ENCODE peak calls at places on chromosomes 16 and 17, in ten cellular contexts. U is sigmoid colon, R is right lobe of liver, B is esophagus squamous epithelium, F is IMR-90, I is endothelial cell of umbilical vein, J is Peyer's patch, Y is stomach, M is HCT116, N is H1. X is an unnamed sample.

GRCh38 chr17:51152766-51153209 is 571 bp upstream of the NME1 start:
- DNase-seq in M (no peak), R (no peak), Y (no peak), U (no peak), J (no peak), B (no peak), F (peak), I (no peak), N (no peak), X (peak)

GRCh38 chr17:20189322-20189721 is 180.2 kb downstream of the SPECC1 start:
- DNase-seq in U (no peak), F (peak), R (no peak), N (no peak), I (no peak), Y (no peak), M (no peak), B (no peak), J (no peak), X (no peak)

GRCh38 chr17:1485311-1485747 is 7.2 kb downstream of the MYO1C start:
- DNase-seq in R (no peak), N (no peak), M (no peak), I (peak), U (no peak), Y (peak), B (no peak), F (no peak), J (peak), X (peak)

GRCh38 chr17:73806768-73807167 is 162.5 kb upstream of the SDK2 start:
- DNase-seq in B (no peak), M (no peak), R (no peak), J (no peak), F (no peak), N (no peak), U (no peak), I (no peak), Y (no peak), X (no peak)

GRCh38 chr17:66533572-66533971 is 231.2 kb downstream of the PRKCA start:
- DNase-seq in I (no peak), M (no peak), J (no peak), U (peak), F (peak), Y (no peak), N (peak), B (no peak), R (no peak), X (no peak)

GRCh38 chr16:64964126-64964540 is 157.7 kb downstream of the CDH11 start:
- DNase-seq in B (no peak), F (peak), Y (no peak), M (no peak), J (no peak), I (peak), U (no peak), R (no peak), N (no peak), X (no peak)

GRCh38 chr16:50360033-50360778 is 8.6 kb downstream of the BRD7 start:
- DNase-seq in I (no peak), B (no peak), F (peak), J (no peak), U (no peak), R (no peak), Y (peak), M (no peak), N (no peak), X (peak)

GRCh38 chr17:49996495-49997255 is 1.7 kb upstream of the DLX3 start:
- DNase-seq in M (no peak), U (no peak), Y (peak), I (peak), J (peak), N (peak), F (peak), B (no peak), R (peak), X (peak)

GRCh38 chr17:49132699-49133364 is at the start of gene B4GALNT2:
- DNase-seq in Y (peak), I (no peak), U (no peak), R (no peak), B (no peak), M (no peak), J (peak), N (peak), F (no peak), X (peak)

GRCh38 chr17:40647549-40648325 is at the start of gene SMARCE1:
- DNase-seq in U (peak), B (no peak), N (peak), Y (peak), I (peak), R (peak), F (peak), J (peak), M (peak), X (peak)

GRCh38 chr17:81846743-81847689 is 12.2 kb upstream of the PPP1R27 start:
- DNase-seq in J (no peak), U (no peak), N (no peak), M (no peak), F (no peak), R (no peak), B (no peak), Y (no peak), I (no peak), X (no peak)

GRCh38 chr17:12349297-12349696 is 316.4 kb upstream of the MYOCD start:
- DNase-seq in M (no peak), R (no peak), J (no peak), B (no peak), I (no peak), N (no peak), F (peak), Y (no peak), U (no peak), X (no peak)

GRCh38 chr16:82841108-82841507 is 214.3 kb downstream of the CDH13 start:
- DNase-seq in N (no peak), I (no peak), B (no peak), Y (no peak), R (no peak), J (no peak), F (no peak), U (no peak), M (no peak), X (no peak)

DNA sequence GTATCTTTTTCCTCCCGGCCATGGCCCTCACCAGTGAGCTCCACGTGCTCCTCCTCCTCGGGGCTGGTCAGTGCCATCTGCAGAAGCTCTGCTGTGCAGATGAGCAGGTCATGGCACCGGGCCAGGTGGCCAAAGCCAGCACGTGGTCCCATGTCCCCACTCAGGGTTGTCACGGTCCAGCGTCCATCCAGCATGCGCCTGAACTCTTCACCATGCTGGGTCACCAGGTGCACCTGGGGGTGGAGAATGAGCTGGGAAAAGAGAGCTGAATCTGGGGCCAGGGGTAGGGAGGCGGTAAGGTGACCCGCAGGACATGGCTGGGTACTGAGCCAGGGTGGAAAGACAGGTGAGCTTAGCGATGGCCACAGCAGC is 1.3 kb downstream of the DHX58 start:
- DNase-seq in Y (no peak), N (no peak), U (no peak), R (peak), J (peak), B (no peak), M (no peak), F (no peak), I (no peak), X (no peak)
- H3K4me3 ChIP-seq in Y (peak), N (no peak), U (peak), R (peak), J (peak), B (peak), M (no peak), F (no peak), I (no peak), X (no peak)

DNA sequence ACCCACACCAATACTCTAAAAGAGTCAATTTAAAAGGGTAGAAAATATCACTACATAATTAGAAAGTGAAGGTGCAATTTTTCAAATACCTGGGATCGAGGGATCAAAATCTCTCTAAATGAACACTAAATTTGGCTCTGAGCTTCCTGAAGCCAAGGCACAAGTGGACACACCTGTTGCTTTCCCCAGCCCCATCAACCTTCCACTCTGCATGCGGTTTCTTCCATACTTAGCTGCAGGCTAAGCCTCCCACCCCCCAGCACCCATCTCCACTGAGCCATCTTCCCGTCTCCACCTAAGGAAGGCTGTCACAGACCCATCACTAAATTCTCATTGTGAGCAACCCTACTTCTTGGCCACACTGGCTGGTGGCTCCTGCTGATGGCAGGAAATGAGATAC is 30.5 kb downstream of the TXNDC11 start:
- DNase-seq in R (no peak), I (no peak), M (no peak), N (no peak), B (no peak), F (no peak), Y (no peak), J (no peak), U (no peak), X (no peak)
- TF ChIP-seq POLR2A in R (no peak), I (no peak), M (no peak), N (no peak), B (no peak), F (no peak), Y (no peak), J (no peak), U (no peak), X (no peak)

GRCh38 chr16:77043076-77043475 is 147.9 kb upstream of the MON1B start:
- DNase-seq in N (no peak), J (no peak), F (no peak), M (peak), Y (no peak), I (no peak), R (no peak), U (no peak), B (no peak), X (no peak)
- TF ChIP-seq CTCF in N (peak), J (no peak), F (no peak), M (peak), Y (no peak), I (no peak), R (peak), U (no peak), B (no peak), X (peak)

DNA sequence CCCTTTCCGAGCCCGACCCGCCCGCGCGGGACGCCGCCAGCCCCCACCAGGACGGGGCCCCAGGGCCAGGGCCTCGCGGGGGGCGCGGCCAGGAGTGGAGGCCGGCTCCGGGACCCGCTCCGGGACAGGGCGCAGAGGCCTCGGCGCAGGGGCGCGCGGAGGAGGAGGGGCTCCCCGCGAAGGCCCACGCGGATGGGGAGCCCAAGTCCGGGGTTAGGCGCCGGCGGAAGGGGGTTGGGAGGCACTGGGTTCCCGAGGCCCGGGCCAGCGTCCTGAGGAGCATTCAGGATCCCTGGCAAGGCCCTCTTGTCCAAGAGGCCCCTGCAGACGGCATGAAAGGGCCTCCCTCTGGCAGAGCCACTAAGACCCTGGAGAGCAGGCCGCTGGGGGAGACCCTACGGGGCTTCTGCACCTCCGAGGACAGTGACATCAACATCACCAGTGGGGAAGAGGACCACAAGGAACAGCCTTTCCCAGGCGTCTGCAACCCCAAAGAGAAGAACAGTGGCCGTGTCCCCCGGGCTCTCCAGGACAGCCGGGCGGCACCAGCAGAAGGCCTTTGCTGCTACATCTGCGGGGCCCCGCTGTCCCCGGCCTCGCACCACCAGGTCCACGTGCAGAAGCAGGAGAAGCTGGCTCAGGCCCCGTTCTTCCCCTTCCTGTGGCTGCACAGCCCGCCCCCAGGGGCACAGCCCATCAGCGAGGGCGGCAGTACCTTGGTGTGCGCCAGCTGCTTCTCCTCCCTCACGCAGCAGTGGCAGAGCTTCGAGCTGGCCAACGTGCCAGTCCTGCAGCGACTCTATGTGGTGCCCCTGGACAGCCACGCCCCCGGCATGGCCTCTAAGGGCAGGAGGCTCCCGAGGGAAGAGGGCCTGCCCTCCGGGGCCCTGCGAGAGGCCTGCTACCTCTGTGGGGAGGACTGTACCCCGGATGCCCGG is 58.1 kb upstream of the CIBAR2 start:
- DNase-seq in J (no peak), U (no peak), B (no peak), I (no peak), Y (no peak), M (no peak), R (no peak), F (no peak), N (no peak), X (no peak)
- H3K4me3 ChIP-seq in J (peak), U (peak), B (peak), I (peak), Y (peak), M (peak), R (peak), F (peak), N (peak), X (no peak)

GRCh38 chr17:74873874-74874614 is 1.2 kb upstream of the FDXR start:
- DNase-seq in F (no peak), B (no peak), J (no peak), R (no peak), Y (no peak), U (no peak), I (peak), M (peak), N (no peak), X (no peak)

GRCh38 chr17:74874615-74875037 is 1.8 kb upstream of the FDXR start:
- DNase-seq in N (no peak), B (no peak), J (no peak), M (no peak), Y (no peak), U (no peak), R (no peak), F (no peak), I (no peak), X (no peak)

GRCh38 chr17:74872313-74873035 is at the start of gene FDXR:
- DNase-seq in N (no peak), Y (no peak), R (no peak), I (no peak), B (no peak), F (peak), J (no peak), M (no peak), U (no peak), X (no peak)

GRCh38 chr17:74871329-74872076 is 1.3 kb downstream of the FDXR start:
- DNase-seq in J (no peak), I (no peak), Y (no peak), R (no peak), F (no peak), N (no peak), B (no peak), M (no peak), U (no peak), X (peak)

GRCh38 chr17:74873036-74873873 is 461 bp upstream of the FDXR start:
- DNase-seq in U (peak), J (peak), R (peak), Y (peak), I (peak), B (peak), N (peak), M (peak), F (peak), X (peak)
- TF ChIP-seq POLR2A in U (peak), J (peak), R (peak), Y (peak), I (peak), B (peak), N (no peak), M (peak), F (peak), X (peak)

GRCh38 chr17:46192484-46193245 is 564 bp downstream of the KANSL1 start:
- DNase-seq in F (peak), B (no peak), J (peak), N (peak), R (peak), U (peak), I (peak), M (no peak), Y (peak), X (peak)

GRCh38 chr17:46193626-46194392 is 580 bp upstream of the KANSL1 start:
- DNase-seq in J (peak), R (peak), F (peak), N (peak), M (peak), U (peak), B (peak), I (peak), Y (peak), X (peak)

GRCh38 chr17:46192211-46192483 is 1.1 kb downstream of the KANSL1 start:
- DNase-seq in R (no peak), I (no peak), J (no peak), B (no peak), U (no peak), M (no peak), Y (no peak), N (no peak), F (no peak), X (no peak)

GRCh38 chr17:46194393-46195216 is 1.4 kb upstream of the KANSL1 start:
- DNase-seq in Y (no peak), N (no peak), M (peak), R (no peak), F (peak), J (no peak), B (no peak), I (peak), U (no peak), X (no peak)

DNA sequence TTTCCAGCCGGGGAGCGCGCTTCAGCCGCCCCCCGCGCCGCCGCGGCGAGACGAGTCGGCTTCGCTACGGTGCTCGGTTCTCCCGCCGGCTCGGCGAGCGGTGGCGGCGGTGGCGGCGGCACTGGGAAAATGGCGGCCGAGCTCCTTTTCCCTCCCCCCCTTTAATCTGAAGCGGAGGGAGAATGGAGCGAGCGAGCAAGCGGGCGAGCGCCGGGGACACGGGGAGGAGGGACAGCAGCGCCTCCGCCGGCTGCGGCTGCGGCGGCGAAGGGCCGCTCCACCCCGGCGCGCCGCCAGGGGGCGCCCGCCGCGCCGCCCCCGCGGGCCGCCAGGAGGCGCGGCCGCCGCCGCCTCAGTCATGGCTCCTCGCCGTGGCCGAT is at the start of gene KANSL1:
- DNase-seq in I (peak), M (peak), R (peak), J (peak), F (peak), Y (peak), U (peak), B (peak), N (peak), X (peak)
- TF ChIP-seq CTCF in I (peak), M (peak), R (peak), J (peak), F (peak), Y (peak), U (no peak), B (peak), N (peak), X (peak)

GRCh38 chr16:12356622-12357365 is 380.3 kb downstream of the SNX29 start:
- DNase-seq in F (no peak), Y (no peak), U (no peak), N (no peak), M (no peak), J (no peak), I (no peak), B (no peak), R (no peak), X (no peak)

GRCh38 chr16:12362482-12363458 is 386.2 kb downstream of the SNX29 start:
- DNase-seq in B (no peak), F (peak), M (no peak), U (peak), Y (no peak), I (peak), R (no peak), N (no peak), J (no peak), X (peak)

GRCh38 chr16:12360240-12360639 is 383.7 kb downstream of the SNX29 start:
- DNase-seq in N (no peak), B (no peak), R (no peak), I (no peak), M (no peak), J (no peak), F (no peak), Y (no peak), U (no peak), X (no peak)

GRCh38 chr16:12361016-12361415 is 384.5 kb downstream of the SNX29 start:
- DNase-seq in F (no peak), R (no peak), I (no peak), B (no peak), Y (no peak), U (no peak), J (no peak), N (no peak), M (no peak), X (no peak)

DNA sequence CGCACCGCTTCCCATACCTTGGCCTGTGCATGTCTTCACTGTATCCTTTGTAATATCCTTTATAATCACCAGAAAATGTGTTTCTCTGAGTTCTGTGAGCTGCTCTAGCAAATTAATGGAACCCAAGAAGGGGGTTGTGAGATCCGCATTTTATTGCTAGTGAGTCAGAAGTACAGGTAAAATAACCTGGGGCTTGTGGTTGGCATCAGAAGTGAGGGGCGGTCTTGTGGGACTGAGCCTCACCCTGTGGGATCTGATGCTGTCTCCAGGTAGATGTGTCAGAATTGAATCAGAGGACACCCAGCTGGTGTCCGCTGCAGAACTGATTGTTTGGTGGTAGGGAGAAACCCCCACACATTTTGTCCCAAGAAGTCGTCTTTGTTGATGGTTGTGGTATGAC is 382.4 kb downstream of the SNX29 start:
- DNase-seq in R (no peak), F (no peak), N (no peak), Y (no peak), M (no peak), B (no peak), I (no peak), U (no peak), J (no peak), X (no peak)
- H3K4me3 ChIP-seq in R (no peak), F (no peak), N (no peak), Y (no peak), M (no peak), B (no peak), I (no peak), U (no peak), J (no peak), X (no peak)

X was measured in body of pancreas.